ENCODE peak calls at places on chromosomes 1 and 21, in ten cellular contexts. One of them, this sample, is unnamed.

GRCh38 chr1:182410620-182411273 is 10.3 kb upstream of the TEDDM1 start:
- DNase-seq in HL-60: no peak
- DNase-seq in upper lobe of right lung: no peak
- DNase-seq in MM.1S: no peak
- DNase-seq in choroid plexus epithelial cell: no peak
- DNase-seq in PC-9: no peak
- DNase-seq in heart left ventricle: no peak
- DNase-seq in cardiac muscle cell: no peak
- DNase-seq in HCT116: no peak
- DNase-seq in cardiac fibroblast: peak
- DNase-seq in this sample: no peak

GRCh38 chr21:39373634-39374033 is 24.7 kb upstream of the HMGN1 start:
- DNase-seq in HL-60: peak
- DNase-seq in upper lobe of right lung: no peak
- DNase-seq in MM.1S: no peak
- DNase-seq in choroid plexus epithelial cell: peak
- DNase-seq in PC-9: no peak
- DNase-seq in heart left ventricle: no peak
- DNase-seq in cardiac muscle cell: peak
- DNase-seq in HCT116: no peak
- DNase-seq in cardiac fibroblast: peak
- DNase-seq in this sample: no peak

GRCh38 chr1:206729050-206729449 is 41.5 kb upstream of the IL19 start:
- DNase-seq in HL-60: no peak
- DNase-seq in upper lobe of right lung: no peak
- DNase-seq in MM.1S: no peak
- DNase-seq in choroid plexus epithelial cell: no peak
- DNase-seq in PC-9: no peak
- DNase-seq in heart left ventricle: no peak
- DNase-seq in cardiac muscle cell: no peak
- DNase-seq in HCT116: no peak
- DNase-seq in cardiac fibroblast: no peak
- DNase-seq in this sample: no peak

GRCh38 chr1:248625166-248625565 is 9.7 kb downstream of the OR2T11 start:
- DNase-seq in HL-60: no peak
- DNase-seq in upper lobe of right lung: no peak
- DNase-seq in MM.1S: no peak
- DNase-seq in choroid plexus epithelial cell: no peak
- DNase-seq in PC-9: no peak
- DNase-seq in heart left ventricle: no peak
- DNase-seq in cardiac muscle cell: no peak
- DNase-seq in HCT116: no peak
- DNase-seq in cardiac fibroblast: no peak
- DNase-seq in this sample: no peak

GRCh38 chr1:20470174-20470573 is 15.8 kb downstream of the CAMK2N1 start:
- DNase-seq in HL-60: no peak
- DNase-seq in upper lobe of right lung: no peak
- DNase-seq in MM.1S: no peak
- DNase-seq in choroid plexus epithelial cell: no peak
- DNase-seq in PC-9: no peak
- DNase-seq in heart left ventricle: no peak
- DNase-seq in cardiac muscle cell: no peak
- DNase-seq in HCT116: no peak
- DNase-seq in cardiac fibroblast: no peak
- DNase-seq in this sample: no peak

GRCh38 chr1:206685749-206686485 is 1.2 kb downstream of the MAPKAPK2 start:
- DNase-seq in HL-60: peak
- DNase-seq in upper lobe of right lung: peak
- DNase-seq in MM.1S: peak
- DNase-seq in choroid plexus epithelial cell: peak
- DNase-seq in PC-9: peak
- DNase-seq in heart left ventricle: peak
- DNase-seq in cardiac muscle cell: peak
- DNase-seq in HCT116: peak
- DNase-seq in cardiac fibroblast: peak
- DNase-seq in this sample: no peak

GRCh38 chr1:21869620-21870121 is 57.6 kb downstream of the LDLRAD2 start:
- DNase-seq in HL-60: no peak
- DNase-seq in upper lobe of right lung: peak
- DNase-seq in MM.1S: no peak
- DNase-seq in choroid plexus epithelial cell: peak
- DNase-seq in PC-9: peak
- DNase-seq in heart left ventricle: peak
- DNase-seq in cardiac muscle cell: no peak
- DNase-seq in HCT116: peak
- DNase-seq in cardiac fibroblast: peak
- DNase-seq in this sample: no peak

GRCh38 chr1:44775930-44776748 is 799 bp downstream of the RPS8 start:
- DNase-seq in HL-60: peak
- DNase-seq in upper lobe of right lung: no peak
- DNase-seq in MM.1S: peak
- DNase-seq in choroid plexus epithelial cell: peak
- DNase-seq in PC-9: no peak
- DNase-seq in heart left ventricle: no peak
- DNase-seq in cardiac muscle cell: peak
- DNase-seq in HCT116: no peak
- DNase-seq in cardiac fibroblast: peak
- DNase-seq in this sample: no peak

GRCh38 chr1:99704356-99704816 is 58.5 kb downstream of the PALMD start:
- DNase-seq in HL-60: no peak
- DNase-seq in upper lobe of right lung: peak
- DNase-seq in MM.1S: no peak
- DNase-seq in choroid plexus epithelial cell: no peak
- DNase-seq in PC-9: peak
- DNase-seq in heart left ventricle: peak
- DNase-seq in cardiac muscle cell: no peak
- DNase-seq in HCT116: no peak
- DNase-seq in cardiac fibroblast: no peak
- DNase-seq in this sample: no peak
- H3K4me3 ChIP-seq in HL-60: peak
- H3K4me3 ChIP-seq in upper lobe of right lung: no peak
- H3K4me3 ChIP-seq in MM.1S: no peak
- H3K4me3 ChIP-seq in choroid plexus epithelial cell: no peak
- H3K4me3 ChIP-seq in PC-9: no peak
- H3K4me3 ChIP-seq in heart left ventricle: no peak
- H3K4me3 ChIP-seq in cardiac muscle cell: no peak
- H3K4me3 ChIP-seq in HCT116: no peak
- H3K4me3 ChIP-seq in cardiac fibroblast: no peak
- H3K4me3 ChIP-seq in this sample: no peak

GRCh38 chr1:235866207-235866912 is at the start of gene LYST:
- DNase-seq in HL-60: peak
- DNase-seq in upper lobe of right lung: peak
- DNase-seq in MM.1S: peak
- DNase-seq in choroid plexus epithelial cell: peak
- DNase-seq in PC-9: peak
- DNase-seq in heart left ventricle: peak
- DNase-seq in cardiac muscle cell: peak
- DNase-seq in HCT116: no peak
- DNase-seq in cardiac fibroblast: peak
- DNase-seq in this sample: no peak
- TF ChIP-seq CTCF in HL-60: no peak
- TF ChIP-seq CTCF in upper lobe of right lung: peak
- TF ChIP-seq CTCF in MM.1S: peak
- TF ChIP-seq CTCF in choroid plexus epithelial cell: peak
- TF ChIP-seq CTCF in PC-9: peak
- TF ChIP-seq CTCF in heart left ventricle: peak
- TF ChIP-seq CTCF in cardiac muscle cell: peak
- TF ChIP-seq CTCF in HCT116: peak
- TF ChIP-seq CTCF in cardiac fibroblast: peak
- TF ChIP-seq CTCF in this sample: peak

DNA sequence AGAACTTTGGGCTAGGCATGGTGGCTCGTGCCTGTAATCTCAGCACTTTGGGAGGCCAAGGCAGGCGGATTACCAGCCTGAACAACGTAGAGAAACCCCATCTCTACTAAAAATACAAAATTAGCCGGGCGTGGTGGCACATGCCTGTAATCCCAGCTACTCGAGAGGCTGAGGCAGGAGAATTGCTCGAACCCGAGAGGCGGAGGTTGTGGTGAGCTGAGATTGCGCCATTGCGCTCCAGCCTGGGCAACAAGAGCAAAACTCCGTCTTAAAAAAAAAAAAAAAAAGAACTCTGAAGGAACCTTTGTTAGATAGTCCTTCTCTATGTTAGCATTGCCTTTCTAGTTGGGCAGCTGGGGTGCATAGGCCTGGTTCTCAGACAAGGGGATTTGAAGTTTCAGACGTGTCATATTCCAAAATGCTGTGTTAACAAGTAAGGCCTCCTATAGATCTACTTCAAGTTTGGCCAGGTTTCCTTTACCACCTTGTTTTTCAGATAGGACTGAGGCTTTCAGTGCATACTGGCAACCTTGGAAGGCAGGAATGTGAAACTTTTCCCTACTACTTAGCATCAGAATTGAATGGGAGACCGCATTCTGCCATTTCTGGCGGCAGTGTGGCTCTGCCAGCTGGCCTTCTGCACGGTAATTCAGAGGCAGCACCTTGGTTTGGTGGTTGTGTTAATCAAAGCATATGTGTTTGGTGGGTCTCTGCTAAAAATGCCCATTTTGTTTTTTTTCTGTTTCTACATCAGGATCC is 6.1 kb downstream of the UQCRH start:
- DNase-seq in HL-60: peak
- DNase-seq in upper lobe of right lung: no peak
- DNase-seq in MM.1S: no peak
- DNase-seq in choroid plexus epithelial cell: no peak
- DNase-seq in PC-9: no peak
- DNase-seq in heart left ventricle: no peak
- DNase-seq in cardiac muscle cell: no peak
- DNase-seq in HCT116: no peak
- DNase-seq in cardiac fibroblast: no peak
- DNase-seq in this sample: no peak
- H3K4me3 ChIP-seq in HL-60: no peak
- H3K4me3 ChIP-seq in upper lobe of right lung: no peak
- H3K4me3 ChIP-seq in MM.1S: no peak
- H3K4me3 ChIP-seq in choroid plexus epithelial cell: no peak
- H3K4me3 ChIP-seq in PC-9: no peak
- H3K4me3 ChIP-seq in heart left ventricle: no peak
- H3K4me3 ChIP-seq in cardiac muscle cell: no peak
- H3K4me3 ChIP-seq in HCT116: no peak
- H3K4me3 ChIP-seq in cardiac fibroblast: no peak
- H3K4me3 ChIP-seq in this sample: no peak

GRCh38 chr1:56819393-56819899 is at the start of gene FYB2:
- DNase-seq in HL-60: no peak
- DNase-seq in upper lobe of right lung: no peak
- DNase-seq in MM.1S: no peak
- DNase-seq in choroid plexus epithelial cell: peak
- DNase-seq in PC-9: no peak
- DNase-seq in heart left ventricle: no peak
- DNase-seq in cardiac muscle cell: peak
- DNase-seq in HCT116: no peak
- DNase-seq in cardiac fibroblast: no peak
- DNase-seq in this sample: no peak
- TF ChIP-seq CTCF in HL-60: no peak
- TF ChIP-seq CTCF in upper lobe of right lung: no peak
- TF ChIP-seq CTCF in MM.1S: no peak
- TF ChIP-seq CTCF in choroid plexus epithelial cell: no peak
- TF ChIP-seq CTCF in PC-9: no peak
- TF ChIP-seq CTCF in heart left ventricle: no peak
- TF ChIP-seq CTCF in cardiac muscle cell: no peak
- TF ChIP-seq CTCF in HCT116: no peak
- TF ChIP-seq CTCF in cardiac fibroblast: no peak
- TF ChIP-seq CTCF in this sample: no peak

DNA sequence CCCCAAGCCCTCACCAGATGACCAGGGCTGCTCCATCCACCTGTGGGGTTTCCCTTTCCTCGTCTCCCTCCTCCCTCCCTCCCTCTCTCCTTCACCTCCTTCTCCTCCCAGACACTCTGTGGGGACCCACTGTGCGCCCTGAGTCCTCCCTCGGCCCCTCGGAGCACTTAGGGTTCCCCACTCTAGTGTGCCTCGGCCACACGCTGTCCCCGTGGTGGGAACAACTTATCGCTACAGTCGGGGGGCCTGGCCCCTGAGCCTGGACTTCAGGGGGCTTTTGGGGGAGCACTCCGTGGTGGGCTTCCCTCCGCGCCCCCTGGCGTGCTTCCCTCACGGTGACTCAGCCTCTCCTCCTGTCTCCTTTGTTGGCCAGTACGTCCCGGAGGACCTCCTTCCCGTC is 27.5 kb downstream of the CSTB start:
- DNase-seq in HL-60: no peak
- DNase-seq in upper lobe of right lung: no peak
- DNase-seq in MM.1S: no peak
- DNase-seq in choroid plexus epithelial cell: no peak
- DNase-seq in PC-9: no peak
- DNase-seq in heart left ventricle: no peak
- DNase-seq in cardiac muscle cell: no peak
- DNase-seq in HCT116: no peak
- DNase-seq in cardiac fibroblast: no peak
- DNase-seq in this sample: no peak
- H3K4me3 ChIP-seq in HL-60: no peak
- H3K4me3 ChIP-seq in upper lobe of right lung: no peak
- H3K4me3 ChIP-seq in MM.1S: no peak
- H3K4me3 ChIP-seq in choroid plexus epithelial cell: no peak
- H3K4me3 ChIP-seq in PC-9: no peak
- H3K4me3 ChIP-seq in heart left ventricle: no peak
- H3K4me3 ChIP-seq in cardiac muscle cell: no peak
- H3K4me3 ChIP-seq in HCT116: no peak
- H3K4me3 ChIP-seq in cardiac fibroblast: no peak
- H3K4me3 ChIP-seq in this sample: no peak

This sample was measured in GM12864.